ENCODE peak calls at places on chromosomes 4 and X, in four cellular contexts. S is HL-60; H is CD8-positive, alpha-beta T cell; B is thoracic aorta. W is an unnamed sample.

GRCh38 chrX:139967300-139967699 is 2.0 kb upstream of the CXorf66 start:
- DNase-seq in B (no peak), H (no peak), S (no peak), W (no peak)

GRCh38 chr4:98110214-98110613 is 33.1 kb downstream of the STPG2 start:
- DNase-seq in S (no peak), B (no peak), H (no peak), W (no peak)

GRCh38 chr4:48594185-48594584 is 104.1 kb downstream of the ZAR1 start:
- DNase-seq in H (no peak), S (no peak), B (no peak), W (no peak)

GRCh38 chrX:36908801-36909403 is 99.3 kb upstream of the FAM47C start:
- DNase-seq in H (no peak), B (no peak), S (peak), W (no peak)

GRCh38 chr4:105306158-105306781 is 159.6 kb downstream of the TET2 start:
- DNase-seq in H (no peak), S (no peak), B (no peak), W (no peak)

GRCh38 chr4:185803015-185803414 is 9.0 kb downstream of the SORBS2 start:
- DNase-seq in H (no peak), S (no peak), B (no peak), W (no peak)

GRCh38 chrX:38163193-38163592 is 57.5 kb downstream of the SRPX start:
- DNase-seq in H (no peak), S (no peak), B (no peak), W (no peak)

GRCh38 chrX:45230410-45230809 is 29.7 kb upstream of the DIPK2B start:
- DNase-seq in H (no peak), B (no peak), S (no peak), W (no peak)

GRCh38 chr4:38663021-38663800 is 788 bp upstream of the KLF3 start:
- DNase-seq in B (no peak), S (no peak), H (no peak), W (peak)

GRCh38 chr4:152106113-152106763 is 345.4 kb upstream of the GATB start:
- DNase-seq in S (no peak), B (peak), H (no peak), W (no peak)

GRCh38 chr4:911871-912490 is 20.1 kb downstream of the GAK start:
- DNase-seq in H (no peak), S (no peak), B (no peak), W (no peak)

GRCh38 chrX:15882704-15883539 is 28.3 kb upstream of the AP1S2 start:
- DNase-seq in B (no peak), S (peak), H (no peak), W (no peak)

GRCh38 chr4:99252746-99253145 is 33.7 kb upstream of the ADH6 start:
- DNase-seq in B (no peak), S (no peak), H (no peak), W (no peak)

GRCh38 chr4:56055027-56055976 is 106.6 kb downstream of the CEP135 start:
- DNase-seq in B (no peak), H (no peak), S (no peak), W (no peak)

GRCh38 chrX:12309733-12310054 is 171.4 kb downstream of the FRMPD4 start:
- DNase-seq in H (no peak), S (no peak), B (no peak), W (no peak)

GRCh38 chr4:150082241-150082640 is 4.0 kb downstream of the DCLK2 start:
- DNase-seq in B (no peak), H (no peak), S (no peak), W (no peak)

GRCh38 chrX:117196481-117196880 is 733.7 kb upstream of the CT83 start:
- DNase-seq in S (no peak), H (no peak), B (no peak), W (no peak)

GRCh38 chrX:106707771-106708454 is 18.6 kb upstream of the RNF128 start:
- DNase-seq in B (no peak), H (no peak), S (no peak), W (no peak)

GRCh38 chrX:3290561-3290960 is 55.9 kb downstream of the MXRA5 start:
- DNase-seq in S (no peak), H (no peak), B (no peak), W (no peak)

GRCh38 chr4:77697860-77698599 is 92.4 kb downstream of the CXCL13 start:
- DNase-seq in H (no peak), B (no peak), S (no peak), W (no peak)

GRCh38 chrX:1493877-1494510 is 41.3 kb upstream of the ASMTL start:
- DNase-seq in S (no peak), H (no peak), B (no peak), W (no peak)

GRCh38 chr4:189090174-189090814 is 850.4 kb upstream of the FRG1 start:
- DNase-seq in B (no peak), S (no peak), H (no peak), W (no peak)

GRCh38 chr4:98656443-98656842 is 2.0 kb downstream of the TSPAN5 start:
- DNase-seq in S (no peak), B (no peak), H (no peak), W (no peak)

DNA sequence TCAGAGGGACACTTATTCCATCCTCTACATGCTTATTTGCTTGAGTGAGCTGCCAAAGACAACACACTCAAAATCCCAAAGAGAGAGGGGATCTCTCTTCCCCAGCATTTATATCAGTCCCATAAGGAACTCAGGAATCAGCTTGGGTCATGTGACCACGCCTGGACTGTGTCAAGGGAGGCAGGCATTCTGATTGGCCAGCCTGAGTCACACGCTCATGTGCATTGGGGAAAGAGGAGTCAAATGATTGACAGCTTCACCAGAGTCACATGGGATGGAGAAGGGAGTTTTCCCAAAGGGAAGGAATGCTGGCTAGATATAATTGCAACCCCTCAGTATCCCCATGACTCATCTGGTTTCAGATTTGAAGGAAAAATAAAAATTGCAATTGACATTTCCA is 49.0 kb downstream of the RWDD4 start:
- DNase-seq in H (no peak), B (no peak), S (no peak), W (no peak)
- H3K27ac ChIP-seq in H (no peak), B (no peak), S (no peak), W (no peak)

GRCh38 chr4:3853388-3854035 is 87.3 kb downstream of the ADRA2C start:
- DNase-seq in B (no peak), S (no peak), H (no peak), W (no peak)
- H3K27ac ChIP-seq in B (no peak), S (no peak), H (no peak), W (no peak)

DNA sequence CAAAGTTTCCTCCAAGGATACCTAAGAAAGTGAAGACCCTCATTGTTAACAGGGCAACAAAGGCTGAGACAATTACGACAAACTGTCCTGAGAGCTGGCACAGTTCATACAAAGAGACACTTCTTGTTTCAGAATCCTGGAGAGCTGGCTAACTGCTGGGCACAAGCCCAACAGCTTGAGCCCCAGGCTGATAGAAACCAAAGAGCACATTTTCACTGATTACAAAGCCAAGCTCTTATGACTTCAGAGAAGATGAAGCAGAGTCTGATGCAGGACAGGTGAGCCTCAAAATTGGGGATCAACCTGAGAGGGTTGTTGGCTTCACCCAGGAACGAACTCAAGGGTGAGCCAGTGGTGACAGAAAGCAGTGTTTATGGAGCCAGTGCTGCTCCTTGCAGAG is 183.9 kb downstream of the EVC2 start:
- DNase-seq in H (no peak), B (no peak), S (no peak), W (no peak)
- H3K27ac ChIP-seq in H (no peak), B (no peak), S (no peak), W (no peak)

DNA sequence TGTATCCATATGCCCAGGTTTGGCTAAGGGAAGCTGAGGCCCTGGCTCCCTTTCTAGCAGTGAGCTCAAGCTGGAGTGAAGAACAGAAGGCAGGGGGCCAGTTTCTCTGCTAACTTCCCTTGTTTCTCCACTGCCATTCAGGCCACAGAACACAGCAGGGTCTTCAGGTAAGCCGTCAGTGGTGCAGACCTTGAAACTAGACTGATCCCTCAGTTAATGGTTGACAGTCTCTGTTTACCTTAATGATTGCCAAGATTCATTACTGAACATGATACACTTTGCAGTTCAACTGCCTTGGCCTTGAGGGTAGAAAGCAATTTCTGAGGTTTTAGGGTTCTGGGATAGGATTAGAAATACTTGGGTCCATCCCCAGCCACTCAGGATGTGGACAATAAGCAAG is 8.9 kb upstream of the GJB1 start:
- DNase-seq in S (no peak), B (no peak), H (no peak), W (no peak)
- H3K27ac ChIP-seq in S (no peak), B (no peak), H (no peak), W (no peak)

GRCh38 chr4:4714330-4714729 is 145.1 kb upstream of the MSX1 start:
- DNase-seq in S (no peak), B (no peak), H (no peak), W (no peak)

GRCh38 chr4:4711902-4712301 is 147.6 kb upstream of the MSX1 start:
- DNase-seq in B (no peak), H (no peak), S (no peak), W (no peak)

GRCh38 chr4:4717692-4718091 is 141.8 kb upstream of the MSX1 start:
- DNase-seq in S (no peak), H (no peak), B (no peak), W (no peak)

GRCh38 chr4:4712800-4713528 is 146.5 kb upstream of the MSX1 start:
- DNase-seq in S (no peak), B (no peak), H (no peak), W (no peak)
- H3K27ac ChIP-seq in S (no peak), B (no peak), H (no peak), W (no peak)

GRCh38 chrX:327660-328126 is 9.1 kb upstream of the GTPBP6 start:
- DNase-seq in B (no peak), S (no peak), H (no peak), W (no peak)
- H3K27ac ChIP-seq in B (no peak), S (no peak), H (no peak), W (no peak)

W was measured in substantia nigra.